ENCODE peak calls at places on chromosomes 13 and 19, in ten cellular contexts. One of them, this sample, is unnamed. For H3K9me3, the result is how much of the 10 kb centered on the place peaks cover.

GRCh38 chr13:39485314-39485700 is 117.7 kb downstream of the LHFPL6 start:
- DNase-seq in tibial nerve: no peak
- DNase-seq in AG04450: no peak
- DNase-seq in heart right ventricle: no peak
- DNase-seq in thoracic aorta: no peak
- DNase-seq in endothelial cell of umbilical vein: no peak
- DNase-seq in uterus: no peak
- DNase-seq in A549: no peak
- DNase-seq in left ventricle myocardium inferior: no peak
- DNase-seq in fibroblast of lung: no peak
- DNase-seq in this sample: no peak

GRCh38 chr13:48579167-48579918 is 46.5 kb upstream of the RCBTB2 start:
- DNase-seq in tibial nerve: no peak
- DNase-seq in A549: no peak
- DNase-seq in AG04450: no peak
- DNase-seq in endothelial cell of umbilical vein: no peak
- DNase-seq in thoracic aorta: no peak
- DNase-seq in heart right ventricle: no peak
- DNase-seq in uterus: no peak
- DNase-seq in left ventricle myocardium inferior: no peak
- DNase-seq in fibroblast of lung: no peak
- DNase-seq in this sample: no peak

GRCh38 chr19:16325671-16326400 is 1.2 kb downstream of the KLF2 start:
- DNase-seq in left ventricle myocardium inferior: no peak
- DNase-seq in heart right ventricle: peak
- DNase-seq in fibroblast of lung: no peak
- DNase-seq in A549: peak
- DNase-seq in tibial nerve: no peak
- DNase-seq in AG04450: no peak
- DNase-seq in endothelial cell of umbilical vein: peak
- DNase-seq in uterus: peak
- DNase-seq in thoracic aorta: no peak
- DNase-seq in this sample: peak

GRCh38 chr19:32865326-32865725 is 4.2 kb downstream of the SLC7A9 start:
- DNase-seq in uterus: no peak
- DNase-seq in tibial nerve: no peak
- DNase-seq in left ventricle myocardium inferior: no peak
- DNase-seq in endothelial cell of umbilical vein: no peak
- DNase-seq in fibroblast of lung: no peak
- DNase-seq in A549: no peak
- DNase-seq in thoracic aorta: no peak
- DNase-seq in heart right ventricle: no peak
- DNase-seq in AG04450: no peak
- DNase-seq in this sample: no peak

GRCh38 chr13:94209110-94209509 is 270.4 kb downstream of the DCT start:
- DNase-seq in endothelial cell of umbilical vein: no peak
- DNase-seq in heart right ventricle: no peak
- DNase-seq in thoracic aorta: no peak
- DNase-seq in uterus: no peak
- DNase-seq in left ventricle myocardium inferior: no peak
- DNase-seq in tibial nerve: no peak
- DNase-seq in fibroblast of lung: peak
- DNase-seq in AG04450: no peak
- DNase-seq in A549: no peak
- DNase-seq in this sample: no peak

GRCh38 chr13:41746259-41746658 is 214.7 kb downstream of the VWA8 start:
- DNase-seq in tibial nerve: no peak
- DNase-seq in fibroblast of lung: peak
- DNase-seq in AG04450: peak
- DNase-seq in uterus: no peak
- DNase-seq in left ventricle myocardium inferior: no peak
- DNase-seq in thoracic aorta: no peak
- DNase-seq in A549: no peak
- DNase-seq in heart right ventricle: no peak
- DNase-seq in endothelial cell of umbilical vein: no peak
- DNase-seq in this sample: no peak

GRCh38 chr13:101572456-101572855 is 120.0 kb downstream of the ITGBL1 start:
- DNase-seq in left ventricle myocardium inferior: no peak
- DNase-seq in endothelial cell of umbilical vein: peak
- DNase-seq in uterus: no peak
- DNase-seq in fibroblast of lung: no peak
- DNase-seq in tibial nerve: no peak
- DNase-seq in heart right ventricle: no peak
- DNase-seq in A549: no peak
- DNase-seq in AG04450: no peak
- DNase-seq in thoracic aorta: no peak
- DNase-seq in this sample: no peak

GRCh38 chr13:104773775-104774174 is 1707.6 kb upstream of the SLC10A2 start:
- DNase-seq in tibial nerve: no peak
- DNase-seq in thoracic aorta: no peak
- DNase-seq in A549: peak
- DNase-seq in left ventricle myocardium inferior: no peak
- DNase-seq in heart right ventricle: no peak
- DNase-seq in uterus: no peak
- DNase-seq in AG04450: peak
- DNase-seq in endothelial cell of umbilical vein: peak
- DNase-seq in fibroblast of lung: peak
- DNase-seq in this sample: no peak

GRCh38 chr19:2352121-2352520 is 7.9 kb upstream of the TMPRSS9 start:
- DNase-seq in tibial nerve: no peak
- DNase-seq in left ventricle myocardium inferior: no peak
- DNase-seq in A549: no peak
- DNase-seq in AG04450: no peak
- DNase-seq in heart right ventricle: no peak
- DNase-seq in thoracic aorta: no peak
- DNase-seq in endothelial cell of umbilical vein: no peak
- DNase-seq in fibroblast of lung: no peak
- DNase-seq in uterus: no peak
- DNase-seq in this sample: no peak

GRCh38 chr19:10694706-10695105 is 6.5 kb upstream of the QTRT1 start:
- DNase-seq in left ventricle myocardium inferior: no peak
- DNase-seq in tibial nerve: no peak
- DNase-seq in endothelial cell of umbilical vein: no peak
- DNase-seq in A549: no peak
- DNase-seq in heart right ventricle: no peak
- DNase-seq in thoracic aorta: no peak
- DNase-seq in fibroblast of lung: no peak
- DNase-seq in AG04450: no peak
- DNase-seq in uterus: no peak
- DNase-seq in this sample: no peak

GRCh38 chr19:35757231-35757748 is 461 bp upstream of the HSPB6 start:
- DNase-seq in heart right ventricle: peak
- DNase-seq in uterus: peak
- DNase-seq in A549: no peak
- DNase-seq in fibroblast of lung: peak
- DNase-seq in AG04450: peak
- DNase-seq in thoracic aorta: peak
- DNase-seq in tibial nerve: peak
- DNase-seq in left ventricle myocardium inferior: peak
- DNase-seq in endothelial cell of umbilical vein: peak
- DNase-seq in this sample: no peak

GRCh38 chr19:47028372-47028672 is 8.7 kb downstream of the NPAS1 start:
- DNase-seq in tibial nerve: no peak
- DNase-seq in thoracic aorta: no peak
- DNase-seq in uterus: no peak
- DNase-seq in A549: no peak
- DNase-seq in AG04450: no peak
- DNase-seq in heart right ventricle: no peak
- DNase-seq in fibroblast of lung: no peak
- DNase-seq in endothelial cell of umbilical vein: no peak
- DNase-seq in left ventricle myocardium inferior: no peak
- DNase-seq in this sample: no peak

GRCh38 chr19:18765224-18765623 is 25.9 kb downstream of the COMP start:
- DNase-seq in thoracic aorta: no peak
- DNase-seq in uterus: no peak
- DNase-seq in endothelial cell of umbilical vein: no peak
- DNase-seq in A549: no peak
- DNase-seq in AG04450: no peak
- DNase-seq in left ventricle myocardium inferior: no peak
- DNase-seq in fibroblast of lung: no peak
- DNase-seq in tibial nerve: no peak
- DNase-seq in heart right ventricle: no peak
- DNase-seq in this sample: no peak

GRCh38 chr13:100306444-100306999 is 217.6 kb downstream of the PCCA start:
- DNase-seq in left ventricle myocardium inferior: no peak
- DNase-seq in fibroblast of lung: no peak
- DNase-seq in A549: no peak
- DNase-seq in thoracic aorta: no peak
- DNase-seq in uterus: no peak
- DNase-seq in AG04450: no peak
- DNase-seq in endothelial cell of umbilical vein: no peak
- DNase-seq in heart right ventricle: no peak
- DNase-seq in tibial nerve: no peak
- DNase-seq in this sample: no peak

GRCh38 chr13:111050539-111050879 is 64.6 kb upstream of the ARHGEF7 start:
- DNase-seq in endothelial cell of umbilical vein: no peak
- DNase-seq in tibial nerve: no peak
- DNase-seq in left ventricle myocardium inferior: no peak
- DNase-seq in uterus: no peak
- DNase-seq in AG04450: no peak
- DNase-seq in thoracic aorta: no peak
- DNase-seq in A549: no peak
- DNase-seq in heart right ventricle: no peak
- DNase-seq in fibroblast of lung: no peak
- DNase-seq in this sample: no peak
- TF ChIP-seq CTCF in endothelial cell of umbilical vein: no peak
- TF ChIP-seq CTCF in tibial nerve: no peak
- TF ChIP-seq CTCF in left ventricle myocardium inferior: no peak
- TF ChIP-seq CTCF in uterus: no peak
- TF ChIP-seq CTCF in AG04450: no peak
- TF ChIP-seq CTCF in thoracic aorta: no peak
- TF ChIP-seq CTCF in A549: no peak
- TF ChIP-seq CTCF in heart right ventricle: no peak
- TF ChIP-seq CTCF in fibroblast of lung: no peak
- TF ChIP-seq CTCF in this sample: no peak

GRCh38 chr19:49811328-49811727 is 1.8 kb downstream of the FUZ start:
- DNase-seq in fibroblast of lung: no peak
- DNase-seq in uterus: no peak
- DNase-seq in A549: peak
- DNase-seq in thoracic aorta: no peak
- DNase-seq in heart right ventricle: no peak
- DNase-seq in AG04450: no peak
- DNase-seq in left ventricle myocardium inferior: no peak
- DNase-seq in tibial nerve: no peak
- DNase-seq in endothelial cell of umbilical vein: no peak
- DNase-seq in this sample: no peak

GRCh38 chr19:49807888-49808675 is 5.0 kb downstream of the FUZ start:
- DNase-seq in A549: no peak
- DNase-seq in thoracic aorta: no peak
- DNase-seq in fibroblast of lung: no peak
- DNase-seq in tibial nerve: no peak
- DNase-seq in left ventricle myocardium inferior: no peak
- DNase-seq in AG04450: no peak
- DNase-seq in heart right ventricle: no peak
- DNase-seq in endothelial cell of umbilical vein: no peak
- DNase-seq in uterus: no peak
- DNase-seq in this sample: no peak

GRCh38 chr19:49808762-49809154 is 4.3 kb downstream of the FUZ start:
- DNase-seq in left ventricle myocardium inferior: peak
- DNase-seq in A549: peak
- DNase-seq in heart right ventricle: peak
- DNase-seq in endothelial cell of umbilical vein: peak
- DNase-seq in AG04450: peak
- DNase-seq in uterus: peak
- DNase-seq in fibroblast of lung: peak
- DNase-seq in thoracic aorta: peak
- DNase-seq in tibial nerve: peak
- DNase-seq in this sample: peak

GRCh38 chr19:49809987-49810389 is 3.1 kb downstream of the FUZ start:
- DNase-seq in left ventricle myocardium inferior: no peak
- DNase-seq in uterus: no peak
- DNase-seq in tibial nerve: no peak
- DNase-seq in thoracic aorta: no peak
- DNase-seq in heart right ventricle: no peak
- DNase-seq in endothelial cell of umbilical vein: no peak
- DNase-seq in A549: no peak
- DNase-seq in AG04450: no peak
- DNase-seq in fibroblast of lung: no peak
- DNase-seq in this sample: no peak

GRCh38 chr19:49809155-49809986 is 3.7 kb downstream of the FUZ start:
- DNase-seq in endothelial cell of umbilical vein: peak
- DNase-seq in tibial nerve: no peak
- DNase-seq in left ventricle myocardium inferior: peak
- DNase-seq in AG04450: no peak
- DNase-seq in heart right ventricle: peak
- DNase-seq in fibroblast of lung: no peak
- DNase-seq in A549: peak
- DNase-seq in uterus: peak
- DNase-seq in thoracic aorta: no peak
- DNase-seq in this sample: peak
- H3K9me3 ChIP-seq in endothelial cell of umbilical vein: under half
- H3K9me3 ChIP-seq in tibial nerve: under half
- H3K9me3 ChIP-seq in left ventricle myocardium inferior: under half
- H3K9me3 ChIP-seq in AG04450: under half
- H3K9me3 ChIP-seq in heart right ventricle: under half
- H3K9me3 ChIP-seq in fibroblast of lung: under half
- H3K9me3 ChIP-seq in A549: under half
- H3K9me3 ChIP-seq in uterus: under half
- H3K9me3 ChIP-seq in thoracic aorta: under half
- H3K9me3 ChIP-seq in this sample: under half

DNA sequence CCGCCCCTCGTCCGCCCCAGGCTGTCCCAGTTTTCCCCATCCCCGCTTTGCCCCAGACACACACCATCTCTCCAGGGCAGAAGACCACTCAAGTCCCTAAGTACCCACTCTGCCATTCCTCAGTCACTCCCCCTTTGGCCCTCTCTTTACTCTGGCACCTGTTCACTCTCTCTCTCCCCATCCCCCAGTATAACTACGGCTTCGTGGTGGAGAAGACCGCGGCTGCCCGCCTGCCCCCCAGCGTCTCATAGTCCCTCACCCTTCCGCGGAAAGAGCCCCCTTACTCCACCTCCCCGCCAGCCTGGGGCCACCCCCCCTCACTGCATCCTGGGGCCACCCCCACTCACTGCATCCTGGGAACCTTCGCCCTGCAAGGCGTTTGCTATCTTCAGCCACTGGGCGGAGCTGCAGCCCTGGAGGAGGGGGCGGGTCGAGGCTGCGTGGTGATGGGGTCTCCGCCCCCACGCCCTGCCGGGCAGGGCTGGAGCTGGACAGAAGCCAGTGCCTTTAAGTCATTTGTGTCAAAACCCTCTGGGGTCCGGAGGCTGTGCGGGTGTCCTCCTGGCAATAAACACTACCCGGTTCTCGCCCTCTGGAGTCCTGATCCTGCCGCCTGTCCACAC is 5.0 kb downstream of the MVB12A start:
- DNase-seq in left ventricle myocardium inferior: no peak
- DNase-seq in thoracic aorta: no peak
- DNase-seq in fibroblast of lung: no peak
- DNase-seq in heart right ventricle: peak
- DNase-seq in uterus: no peak
- DNase-seq in AG04450: no peak
- DNase-seq in A549: peak
- DNase-seq in tibial nerve: no peak
- DNase-seq in endothelial cell of umbilical vein: peak
- DNase-seq in this sample: no peak
- TF ChIP-seq CTCF in left ventricle myocardium inferior: peak
- TF ChIP-seq CTCF in thoracic aorta: no peak
- TF ChIP-seq CTCF in fibroblast of lung: peak
- TF ChIP-seq CTCF in heart right ventricle: no peak
- TF ChIP-seq CTCF in uterus: peak
- TF ChIP-seq CTCF in AG04450: peak
- TF ChIP-seq CTCF in A549: peak
- TF ChIP-seq CTCF in tibial nerve: no peak
- TF ChIP-seq CTCF in endothelial cell of umbilical vein: peak
- TF ChIP-seq CTCF in this sample: peak

GRCh38 chr13:24234200-24234915 is 73.8 kb downstream of the SPATA13 start:
- DNase-seq in tibial nerve: no peak
- DNase-seq in heart right ventricle: no peak
- DNase-seq in endothelial cell of umbilical vein: no peak
- DNase-seq in left ventricle myocardium inferior: no peak
- DNase-seq in AG04450: no peak
- DNase-seq in A549: no peak
- DNase-seq in uterus: no peak
- DNase-seq in thoracic aorta: no peak
- DNase-seq in fibroblast of lung: no peak
- DNase-seq in this sample: no peak
- H3K9me3 ChIP-seq in tibial nerve: under half
- H3K9me3 ChIP-seq in heart right ventricle: under half
- H3K9me3 ChIP-seq in endothelial cell of umbilical vein: under half
- H3K9me3 ChIP-seq in left ventricle myocardium inferior: under half
- H3K9me3 ChIP-seq in AG04450: under half
- H3K9me3 ChIP-seq in A549: under half
- H3K9me3 ChIP-seq in uterus: under half
- H3K9me3 ChIP-seq in thoracic aorta: under half
- H3K9me3 ChIP-seq in fibroblast of lung: under half
- H3K9me3 ChIP-seq in this sample: under half

This sample was measured in lower lobe of right lung.